ENCODE peak calls at places on chromosomes 1 and 21, in eight cellular contexts. A is CD8-positive, alpha-beta memory T cell; B is putamen; L is stimulated activated CD8-positive, alpha-beta memory T cell treated with anti-CD3 and anti-CD28 coated beads, Interleukin-7, amount 100 ng/mL, for 24 hours; P is GM18507; H is left ventricle myocardium inferior; T is CD4-positive, CD25-positive, alpha-beta regulatory T cell; K is GM04504. I is an unnamed sample.

GRCh38 chr1:30379684-30380624 is 343.4 kb downstream of the MATN1 start:
- DNase-seq in H (no peak), L (no peak), B (peak), K (peak), T (peak), P (peak), A (peak), I (peak)

GRCh38 chr1:35855016-35855700 is 27.9 kb upstream of the AGO1 start:
- DNase-seq in L (no peak), A (no peak), B (no peak), K (no peak), H (no peak), P (no peak), T (no peak), I (no peak)

GRCh38 chr1:194717941-194718340 is 1531.5 kb upstream of the B3GALT2 start:
- DNase-seq in T (no peak), H (no peak), B (no peak), A (no peak), K (no peak), L (no peak), P (no peak), I (no peak)

GRCh38 chr1:208234721-208235120 is 9.5 kb downstream of the PLXNA2 start:
- DNase-seq in P (no peak), H (no peak), B (no peak), A (no peak), K (no peak), L (no peak), T (no peak), I (no peak)

GRCh38 chr1:226656601-226657277 is 82.3 kb downstream of the ITPKB start:
- DNase-seq in A (peak), P (no peak), H (peak), K (peak), T (peak), L (no peak), B (no peak), I (peak)

GRCh38 chr1:118145736-118146135 is 39.3 kb downstream of the SPAG17 start:
- DNase-seq in P (no peak), L (no peak), H (no peak), K (no peak), B (no peak), T (no peak), A (no peak), I (no peak)

GRCh38 chr1:37556712-37557196 is at the start of gene DNALI1:
- DNase-seq in T (no peak), H (peak), P (peak), L (no peak), A (no peak), K (peak), B (peak), I (no peak)

GRCh38 chr1:35660581-35661473 is 19.5 kb upstream of the PSMB2 start:
- DNase-seq in P (no peak), L (no peak), B (no peak), K (no peak), A (no peak), H (no peak), T (no peak), I (no peak)

GRCh38 chr1:247288341-247288740 is 32.5 kb downstream of the VN1R5 start:
- DNase-seq in H (no peak), L (no peak), T (no peak), P (no peak), A (no peak), B (no peak), K (no peak), I (no peak)

GRCh38 chr1:39895096-39895495 is 6.6 kb downstream of the MYCL start:
- DNase-seq in B (no peak), A (no peak), L (no peak), K (no peak), P (no peak), H (no peak), T (no peak), I (no peak)

GRCh38 chr1:198423701-198424100 is 116.8 kb downstream of the ATP6V1G3 start:
- DNase-seq in K (no peak), A (no peak), L (no peak), P (no peak), B (no peak), T (no peak), H (no peak), I (no peak)

GRCh38 chr21:29549614-29550013 is 250.9 kb downstream of the BACH1 start:
- DNase-seq in A (no peak), P (no peak), B (no peak), T (no peak), K (no peak), L (no peak), H (no peak), I (no peak)

GRCh38 chr1:35136780-35137179 is 56.2 kb downstream of the SFPQ start:
- DNase-seq in P (no peak), T (no peak), K (no peak), H (no peak), A (no peak), B (no peak), L (no peak), I (no peak)

GRCh38 chr1:64692911-64693310 is 52.0 kb upstream of the RAVER2 start:
- DNase-seq in H (no peak), P (no peak), A (no peak), K (no peak), B (no peak), L (no peak), T (no peak), I (no peak)

GRCh38 chr1:3522564-3523270 is 68.3 kb downstream of the ARHGEF16 start:
- DNase-seq in B (no peak), P (no peak), T (no peak), K (peak), L (no peak), H (no peak), A (no peak), I (no peak)

GRCh38 chr21:29343517-29343916 is 44.8 kb downstream of the BACH1 start:
- DNase-seq in A (no peak), K (no peak), H (no peak), P (no peak), B (no peak), L (no peak), T (no peak), I (no peak)

GRCh38 chr1:245007686-245008085 is 143.3 kb upstream of the HNRNPU start:
- DNase-seq in A (no peak), B (no peak), H (no peak), L (no peak), P (no peak), T (no peak), K (no peak), I (no peak)

GRCh38 chr1:33176362-33176850 is 5.4 kb downstream of the TRIM62 start:
- DNase-seq in P (no peak), B (no peak), T (no peak), K (no peak), L (no peak), A (no peak), H (no peak), I (no peak)

GRCh38 chr1:240350910-240351331 is 259.2 kb downstream of the FMN2 start:
- DNase-seq in K (peak), B (no peak), T (no peak), L (no peak), P (no peak), A (no peak), H (no peak), I (no peak)

GRCh38 chr1:8516793-8517556 is 199.1 kb downstream of the SLC45A1 start:
- DNase-seq in T (no peak), A (no peak), L (no peak), H (no peak), K (no peak), B (no peak), P (no peak), I (no peak)

GRCh38 chr1:167185062-167185461 is 35.6 kb upstream of the POU2F1 start:
- DNase-seq in B (no peak), L (no peak), P (no peak), T (no peak), H (no peak), A (no peak), K (no peak), I (no peak)

GRCh38 chr1:4944072-4944471 is 289.7 kb downstream of the AJAP1 start:
- DNase-seq in B (no peak), A (no peak), T (no peak), L (no peak), K (no peak), H (no peak), P (no peak), I (no peak)

GRCh38 chr1:2874207-2875165 is 73.0 kb upstream of the TTC34 start:
- DNase-seq in P (no peak), A (no peak), H (no peak), L (no peak), K (no peak), B (no peak), T (no peak), I (no peak)

GRCh38 chr1:26476958-26477357 is 4.7 kb downstream of the HMGN2 start:
- DNase-seq in P (no peak), H (no peak), A (no peak), K (no peak), L (no peak), T (no peak), B (no peak), I (no peak)

GRCh38 chr1:204110894-204111633 is 38.1 kb downstream of the SOX13 start:
- DNase-seq in P (no peak), L (no peak), H (no peak), K (no peak), T (no peak), B (no peak), A (no peak), I (no peak)

GRCh38 chr1:214205053-214205452 is 75.9 kb upstream of the SMYD2 start:
- DNase-seq in L (no peak), B (no peak), K (no peak), P (no peak), H (no peak), T (no peak), A (no peak), I (no peak)

GRCh38 chr1:46301406-46302090 is 1.9 kb downstream of the LRRC41 start:
- DNase-seq in B (no peak), P (no peak), T (no peak), A (no peak), K (no peak), L (no peak), H (no peak), I (no peak)

GRCh38 chr1:104945406-104945805 is 1195.7 kb downstream of the AMY1C start:
- DNase-seq in P (no peak), B (no peak), T (no peak), K (no peak), L (no peak), A (no peak), H (no peak), I (no peak)

GRCh38 chr1:20386682-20387081 is 96.0 kb downstream of the VWA5B1 start:
- DNase-seq in P (no peak), T (no peak), K (no peak), L (no peak), A (no peak), B (peak), H (no peak), I (no peak)

GRCh38 chr1:18481190-18481920 is 625 bp downstream of the KLHDC7A start:
- DNase-seq in B (no peak), L (no peak), K (no peak), A (no peak), P (no peak), H (no peak), T (no peak), I (no peak)

GRCh38 chr21:16473965-16474364 is 744.2 kb downstream of the USP25 start:
- DNase-seq in K (no peak), H (no peak), A (no peak), P (no peak), B (no peak), T (no peak), L (no peak), I (no peak)

GRCh38 chr1:186325239-186325638 is 49.8 kb downstream of the TPR start:
- DNase-seq in H (no peak), K (no peak), T (peak), A (no peak), B (no peak), P (no peak), L (no peak), I (peak)

GRCh38 chr1:19110266-19110927 is 99.7 kb downstream of the UBR4 start:
- DNase-seq in H (no peak), L (no peak), B (no peak), T (no peak), A (no peak), P (no peak), K (no peak), I (no peak)

GRCh38 chr1:162196387-162196786 is 126.9 kb downstream of the NOS1AP start:
- DNase-seq in H (no peak), A (no peak), K (no peak), P (no peak), B (no peak), L (no peak), T (no peak), I (no peak)

GRCh38 chr1:160750608-160751007 is 11.6 kb downstream of the SLAMF7 start:
- DNase-seq in K (no peak), T (no peak), L (no peak), H (no peak), P (no peak), B (no peak), A (no peak), I (no peak)

GRCh38 chr1:244628719-244629299 is 24.1 kb upstream of the DESI2 start:
- DNase-seq in P (no peak), T (no peak), L (no peak), B (no peak), A (no peak), H (no peak), K (no peak), I (no peak)

GRCh38 chr1:215793210-215793609 is 226.1 kb downstream of the KCTD3 start:
- DNase-seq in H (no peak), B (no peak), P (no peak), L (no peak), A (no peak), T (no peak), K (peak), I (no peak)